ENCODE peak calls at places on chromosomes 6 and 20, in six cellular contexts. B, F, Z, E, X and U are unnamed samples.

GRCh38 chr20:34566978-34567884 is 8.7 kb downstream of the MAP1LC3A start:
- DNase-seq in B (no peak), F (no peak), Z (no peak), E (no peak), X (no peak), U (no peak)

GRCh38 chr20:5397418-5397817 is 80.7 kb upstream of the PROKR2 start:
- DNase-seq in B (no peak), F (no peak), Z (no peak), E (no peak), X (no peak), U (no peak)

GRCh38 chr20:47854687-47855212 is 69.5 kb upstream of the SULF2 start:
- DNase-seq in B (peak; percentile 56), F (peak; percentile 2), Z (peak; percentile 71), E (no peak), X (no peak), U (peak; percentile 79)

GRCh38 chr6:36862164-36862847 is 12.3 kb downstream of the PPIL1 start:
- DNase-seq in B (no peak), F (no peak), Z (no peak), E (no peak), X (no peak), U (no peak)

GRCh38 chr20:31698803-31699718 is 23.6 kb downstream of the BCL2L1 start:
- DNase-seq in B (peak; percentile 71), F (peak; percentile 80), Z (no peak), E (peak; percentile 33), X (no peak), U (peak; percentile 93)

GRCh38 chr6:111070407-111070743 is 16.9 kb upstream of the SLC16A10 start:
- DNase-seq in B (no peak), F (no peak), Z (no peak), E (no peak), X (no peak), U (no peak)

GRCh38 chr6:41222513-41222912 is 5.6 kb upstream of the TREML4 start:
- DNase-seq in B (no peak), F (no peak), Z (no peak), E (no peak), X (no peak), U (no peak)

GRCh38 chr6:24990227-24990843 is 54.6 kb upstream of the RIPOR2 start:
- DNase-seq in B (no peak), F (no peak), Z (no peak), E (no peak), X (no peak), U (peak; percentile 70)

GRCh38 chr6:40950986-40951730 is 87.9 kb downstream of the UNC5CL start:
- DNase-seq in B (no peak), F (no peak), Z (no peak), E (no peak), X (no peak), U (no peak)

GRCh38 chr6:127191716-127192115 is 73.2 kb downstream of the RSPO3 start:
- DNase-seq in B (no peak), F (no peak), Z (no peak), E (no peak), X (no peak), U (peak; percentile 38)

GRCh38 chr20:38063911-38064310 is 30.4 kb downstream of the RPRD1B start:
- DNase-seq in B (no peak), F (no peak), Z (no peak), E (no peak), X (no peak), U (no peak)

GRCh38 chr20:53940883-53941546 is 129.4 kb downstream of the BCAS1 start:
- DNase-seq in B (peak; percentile 78), F (no peak), Z (no peak), E (no peak), X (no peak), U (peak; percentile 91)

GRCh38 chr20:20293986-20294385 is 73.9 kb upstream of the INSM1 start:
- DNase-seq in B (no peak), F (no peak), Z (no peak), E (no peak), X (no peak), U (no peak)

GRCh38 chr6:139115980-139116758 is 18.7 kb upstream of the HECA start:
- DNase-seq in B (no peak), F (no peak), Z (no peak), E (no peak), X (no peak), U (no peak)

GRCh38 chr6:121582262-121582661 is 146.8 kb downstream of the GJA1 start:
- DNase-seq in B (no peak), F (no peak), Z (no peak), E (no peak), X (no peak), U (no peak)

GRCh38 chr6:137102050-137102848 is 57.5 kb upstream of the IL20RA start:
- DNase-seq in B (no peak), F (no peak), Z (no peak), E (no peak), X (no peak), U (no peak)

GRCh38 chr6:54135665-54136370 is 24.6 kb downstream of the MLIP start:
- DNase-seq in B (peak; percentile 23), F (peak; percentile 6), Z (no peak), E (no peak), X (no peak), U (peak; percentile 78)

GRCh38 chr20:33154252-33154651 is 13.7 kb upstream of the BPIFA2 start:
- DNase-seq in B (no peak), F (no peak), Z (no peak), E (no peak), X (no peak), U (no peak)

GRCh38 chr6:42194056-42194455 is 700 bp downstream of the GUCA1B start:
- DNase-seq in B (no peak), F (no peak), Z (no peak), E (no peak), X (no peak), U (no peak)

GRCh38 chr6:105667061-105667460 is 264.2 kb upstream of the PREP start:
- DNase-seq in B (no peak), F (no peak), Z (no peak), E (no peak), X (no peak), U (no peak)

GRCh38 chr6:13286185-13286584 is 42.2 kb downstream of the TBC1D7 start:
- DNase-seq in B (peak; percentile 25), F (no peak), Z (no peak), E (no peak), X (no peak), U (no peak)

GRCh38 chr6:127515794-127516675 is 3.1 kb downstream of the MTCL3 start:
- DNase-seq in B (peak; percentile 38), F (peak; percentile 92), Z (peak; percentile 75), E (peak; percentile 65), X (peak; percentile 59), U (peak; percentile 64)

GRCh38 chr6:132675002-132675401 is 16.0 kb upstream of the TAAR1 start:
- DNase-seq in B (no peak), F (no peak), Z (no peak), E (no peak), X (no peak), U (no peak)

GRCh38 chr20:20317195-20318113 is 50.5 kb upstream of the INSM1 start:
- DNase-seq in B (no peak), F (peak; percentile 20), Z (no peak), E (no peak), X (no peak), U (no peak)

GRCh38 chr6:15352884-15353283 is 107.0 kb downstream of the JARID2 start:
- DNase-seq in B (no peak), F (no peak), Z (no peak), E (no peak), X (no peak), U (peak; percentile 34)

GRCh38 chr6:111952326-111952725 is 79.1 kb upstream of the FYN start:
- DNase-seq in B (no peak), F (no peak), Z (no peak), E (no peak), X (no peak), U (no peak)

GRCh38 chr6:118899948-118900347 is 6.0 kb downstream of the ASF1A start:
- DNase-seq in B (no peak), F (no peak), Z (no peak), E (no peak), X (no peak), U (no peak)

GRCh38 chr6:7108196-7108963 is 619 bp downstream of the RREB1 start:
- DNase-seq in B (peak; percentile 74), F (no peak), Z (peak; percentile 60), E (peak; percentile 38), X (peak; percentile 81), U (peak; percentile 60)

GRCh38 chr6:105986998-105987397 is 99.1 kb upstream of the PRDM1 start:
- DNase-seq in B (no peak), F (no peak), Z (no peak), E (no peak), X (no peak), U (no peak)

GRCh38 chr6:128806274-128806673 is 76.7 kb upstream of the LAMA2 start:
- DNase-seq in B (no peak), F (no peak), Z (no peak), E (no peak), X (no peak), U (peak; percentile 81)

GRCh38 chr20:17570347-17571152 is 675 bp downstream of the DSTN start:
- DNase-seq in B (peak; percentile 76), F (peak; percentile 7), Z (peak; percentile 44), E (peak; percentile 33), X (no peak), U (peak; percentile 60)

GRCh38 chr6:110338820-110339470 is 19.2 kb downstream of the METTL24 start:
- DNase-seq in B (no peak), F (no peak), Z (no peak), E (no peak), X (no peak), U (peak; percentile 27)

GRCh38 chr6:76221525-76221924 is 149.1 kb upstream of the IMPG1 start:
- DNase-seq in B (no peak), F (no peak), Z (no peak), E (no peak), X (no peak), U (no peak)

GRCh38 chr6:164370773-164371172 is 938.6 kb downstream of the C6orf118 start:
- DNase-seq in B (no peak), F (no peak), Z (no peak), E (no peak), X (no peak), U (peak; percentile 58)

GRCh38 chr6:168983925-168984324 is 269.7 kb downstream of the THBS2 start:
- DNase-seq in B (no peak), F (no peak), Z (no peak), E (no peak), X (no peak), U (no peak)

GRCh38 chr6:89122625-89123024 is 4.8 kb upstream of the SRSF12 start:
- DNase-seq in B (peak; percentile 26), F (peak; percentile 28), Z (no peak), E (no peak), X (no peak), U (peak; percentile 56)